ENCODE peak calls at places on chromosome 15, in six cellular contexts. H is psoas muscle; K is right atrium auricular region; T is mucosa of descending colon; S is lower lobe of right lung; B is CD4-positive, CD25-positive, alpha-beta regulatory T cell. V is an unnamed sample.
A peak's percentile ranks its signal among the peaks of the same experiment; 100 is the strongest.

GRCh38 chr15:85399627-85400026 is 19.2 kb downstream of the AKAP13 start:
- DNase-seq in H (no peak), K (no peak), T (no peak), S (no peak), B (no peak), V (no peak)

GRCh38 chr15:29712149-29712885 is 110.0 kb downstream of the TJP1 start:
- DNase-seq in H (no peak), K (no peak), T (no peak), S (no peak), B (no peak), V (no peak)

GRCh38 chr15:39498642-39499041 is 82.2 kb upstream of the THBS1 start:
- DNase-seq in H (no peak), K (no peak), T (no peak), S (no peak), B (no peak), V (no peak)

GRCh38 chr15:70471517-70471916 is 291.8 kb downstream of the UACA start:
- DNase-seq in H (no peak), K (no peak), T (no peak), S (no peak), B (no peak), V (no peak)

GRCh38 chr15:47116698-47117097 is 600.6 kb upstream of the SEMA6D start:
- DNase-seq in H (no peak), K (no peak), T (no peak), S (no peak), B (no peak), V (no peak)

GRCh38 chr15:95499397-95499796 is 831.1 kb upstream of the NR2F2 start:
- DNase-seq in H (no peak), K (no peak), T (no peak), S (no peak), B (no peak), V (no peak)

GRCh38 chr15:25784876-25785642 is 78.1 kb downstream of the ATP10A start:
- DNase-seq in H (no peak), K (peak; percentile 74), T (no peak), S (no peak), B (no peak), V (no peak)

GRCh38 chr15:48365575-48365974 is 34.3 kb downstream of the DUT start:
- DNase-seq in H (no peak), K (no peak), T (no peak), S (no peak), B (no peak), V (no peak)

GRCh38 chr15:80180986-80181385 is 28.2 kb downstream of the FAH start:
- DNase-seq in H (no peak), K (no peak), T (no peak), S (no peak), B (no peak), V (no peak)

GRCh38 chr15:70720228-70721016 is 42.9 kb downstream of the UACA start:
- DNase-seq in H (no peak), K (no peak), T (no peak), S (no peak), B (no peak), V (no peak)

GRCh38 chr15:70091649-70092461 is 5.9 kb downstream of the TLE3 start:
- DNase-seq in H (no peak), K (no peak), T (no peak), S (no peak), B (no peak), V (peak; percentile 29)

GRCh38 chr15:87604857-87605446 is 651.6 kb downstream of the NTRK3 start:
- DNase-seq in H (no peak), K (no peak), T (no peak), S (no peak), B (no peak), V (no peak)

GRCh38 chr15:70316059-70316600 is 218.4 kb upstream of the TLE3 start:
- DNase-seq in H (no peak), K (peak; percentile 48), T (no peak), S (no peak), B (no peak), V (no peak)

GRCh38 chr15:36814708-36815107 is 235.3 kb downstream of the CDIN1 start:
- DNase-seq in H (no peak), K (no peak), T (no peak), S (no peak), B (no peak), V (no peak)

GRCh38 chr15:95018888-95019545 is 787.7 kb downstream of the MCTP2 start:
- DNase-seq in H (no peak), K (no peak), T (no peak), S (no peak), B (no peak), V (no peak)

GRCh38 chr15:60844431-60845174 is 365.7 kb upstream of the ICE2 start:
- DNase-seq in H (no peak), K (no peak), T (no peak), S (no peak), B (peak; percentile 88), V (no peak)

GRCh38 chr15:23039151-23039916 is at the start of gene TUBGCP5:
- DNase-seq in H (peak; percentile 99), K (peak; percentile 98), T (peak; percentile 99), S (peak; percentile 98), B (peak; percentile 97), V (peak; percentile 97)

GRCh38 chr15:81388431-81388760 is 14.4 kb upstream of the TMC3 start:
- DNase-seq in H (no peak), K (no peak), T (no peak), S (no peak), B (no peak), V (no peak)

GRCh38 chr15:26069204-26069603 is 206.1 kb upstream of the ATP10A start:
- DNase-seq in H (no peak), K (no peak), T (no peak), S (no peak), B (no peak), V (no peak)

GRCh38 chr15:31274496-31275330 is 51.9 kb upstream of the KLF13 start:
- DNase-seq in H (peak; percentile 41), K (peak; percentile 52), T (no peak), S (no peak), B (no peak), V (no peak)

GRCh38 chr15:101348643-101349496 is 53.8 kb upstream of the SNRPA1 start:
- DNase-seq in H (no peak), K (no peak), T (no peak), S (peak; percentile 62), B (no peak), V (no peak)

GRCh38 chr15:93974804-93975481 is 256.4 kb upstream of the MCTP2 start:
- DNase-seq in H (no peak), K (no peak), T (no peak), S (no peak), B (no peak), V (no peak)

GRCh38 chr15:62791694-62792093 is 250.9 kb upstream of the TPM1 start:
- DNase-seq in H (no peak), K (no peak), T (no peak), S (no peak), B (no peak), V (no peak)

GRCh38 chr15:69032006-69032405 is 17.5 kb downstream of the NOX5 start:
- DNase-seq in H (no peak), K (no peak), T (no peak), S (no peak), B (no peak), V (no peak)
- H3K4me1 ChIP-seq in H (no peaks in the 10 kb centered on the region), K (peaks cover 6% of the 10 kb centered on the region), T (no peaks in the 10 kb centered on the region), S (peaks cover 9% of the 10 kb centered on the region), B (no peaks in the 10 kb centered on the region), V (no peaks in the 10 kb centered on the region)

DNA sequence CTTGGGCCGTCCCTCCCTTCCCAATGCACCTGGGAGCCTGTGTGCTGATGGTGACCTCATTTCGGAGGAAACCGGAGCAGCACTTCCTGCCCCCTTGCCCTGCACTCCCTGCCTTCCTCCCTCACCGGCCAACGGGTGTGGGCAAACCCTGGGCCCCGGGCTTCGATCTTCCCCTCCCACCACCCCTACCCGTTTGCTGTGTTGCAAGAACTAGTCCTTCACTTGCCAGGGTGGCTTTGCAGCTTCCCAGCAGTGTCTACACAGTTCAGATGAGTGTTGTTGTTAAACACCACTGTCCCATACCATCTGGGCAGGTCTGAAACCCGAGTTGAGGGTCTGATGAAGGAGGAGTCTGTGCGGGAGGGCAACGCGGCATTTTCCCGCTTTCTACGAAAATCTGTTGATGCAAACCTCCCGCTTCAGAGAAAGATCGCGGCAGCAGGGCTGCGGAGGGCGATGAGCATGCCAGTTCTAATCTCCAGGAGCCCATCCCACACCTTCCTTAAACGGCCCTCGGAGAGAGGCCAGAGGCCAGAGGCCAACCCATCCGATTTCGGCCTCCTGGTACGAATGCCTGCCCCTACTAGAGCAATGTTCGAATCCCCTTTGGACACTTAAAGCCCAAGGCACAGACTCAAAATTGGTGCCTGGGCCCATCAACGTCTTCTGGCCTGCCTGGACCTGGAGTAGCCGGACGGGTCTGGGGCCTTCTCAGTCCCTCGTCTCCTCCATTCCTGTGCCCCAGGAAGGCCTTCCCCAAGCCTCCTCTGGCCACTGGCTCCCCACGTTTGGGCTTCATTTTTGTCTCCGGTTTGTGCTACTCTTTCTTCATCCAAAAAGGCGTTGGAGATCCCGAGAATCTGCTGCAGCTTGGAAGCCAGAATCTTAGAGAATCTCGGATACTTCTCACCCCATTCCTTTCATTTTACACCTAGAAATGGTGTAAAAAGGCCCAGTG is 35.8 kb upstream of the POLG start:
- DNase-seq in H (no peak), K (no peak), T (no peak), S (no peak), B (no peak), V (no peak)
- H3K4me3 ChIP-seq in H (peak overlapping the region; percentile 44), K (no peak overlapping the region), T (no peak overlapping the region), S (peak overlapping the region; percentile 30), B (no peak overlapping the region), V (no peak overlapping the region)

DNA sequence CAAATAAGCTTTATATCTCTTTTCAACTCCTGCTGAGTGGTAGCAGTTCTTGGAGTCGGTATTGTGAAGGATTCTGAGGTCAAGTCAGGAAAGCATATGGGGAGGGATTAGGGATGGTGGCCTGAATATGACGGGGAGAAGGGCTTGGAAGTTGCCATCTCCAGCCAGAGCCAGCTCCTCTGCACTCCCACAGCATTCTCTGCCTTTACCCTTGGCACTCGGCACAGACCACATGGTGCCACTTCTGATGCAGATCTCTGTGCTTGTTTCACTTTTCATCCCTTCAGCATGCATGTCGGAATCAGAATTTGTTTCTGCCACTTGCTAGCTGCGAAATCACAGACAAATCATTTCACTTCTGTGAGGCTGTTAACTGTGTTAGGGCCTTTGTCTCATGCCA is 52.5 kb downstream of the RAB11A start:
- DNase-seq in H (no peak), K (no peak), T (no peak), S (no peak), B (no peak), V (no peak)
- H3K4me1 ChIP-seq in H (no peaks in the 10 kb centered on the region), K (peaks cover 7% of the 10 kb centered on the region), T (peaks cover under 1% of the 10 kb centered on the region), S (peaks cover 4% of the 10 kb centered on the region), B (no peaks in the 10 kb centered on the region), V (no peaks in the 10 kb centered on the region)

GRCh38 chr15:75713338-75713895 is 769 bp upstream of the CSPG4 start:
- DNase-seq in H (peak; percentile 70), K (no peak), T (no peak), S (no peak), B (no peak), V (no peak)
- H3K4me3 ChIP-seq in H (peak overlapping the region; percentile 83), K (no peak overlapping the region), T (no peak overlapping the region), S (peak overlapping the region; percentile 53), B (no peak overlapping the region), V (no peak overlapping the region)

DNA sequence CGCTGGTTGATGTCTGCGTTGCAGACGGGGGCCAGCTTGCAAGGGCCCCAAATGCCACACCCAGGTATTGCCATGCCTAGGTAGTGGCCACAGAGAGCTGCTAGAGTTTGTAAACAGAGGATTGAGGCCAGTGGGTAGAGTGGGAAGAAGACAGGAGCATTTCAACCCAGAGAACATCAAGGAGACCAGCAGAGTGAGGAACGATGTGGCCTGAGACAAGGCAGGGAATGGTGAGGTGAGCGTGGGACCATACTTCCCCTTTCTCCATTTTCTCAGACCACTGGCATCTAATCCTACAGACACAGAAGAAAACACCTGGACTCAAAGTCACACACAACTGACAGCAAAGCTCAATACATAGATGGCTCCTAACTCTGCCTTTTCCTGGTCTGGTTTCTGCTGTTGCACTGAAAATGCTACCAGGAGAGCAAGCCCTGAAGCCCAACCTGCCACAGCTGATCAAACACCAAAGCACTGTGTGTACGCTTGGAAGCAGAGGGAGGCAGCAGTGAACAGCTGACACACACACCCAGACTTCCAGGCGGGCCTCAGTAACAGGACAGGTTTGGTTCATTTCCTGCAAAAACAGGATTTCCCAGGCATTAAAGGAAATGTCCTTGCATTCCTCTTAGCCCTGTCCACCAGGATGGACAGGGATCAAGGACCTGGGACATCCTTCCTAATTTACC is 1.6 kb downstream of the FAM174B start:
- DNase-seq in H (no peak), K (no peak), T (no peak), S (no peak), B (no peak), V (no peak)
- H3K4me1 ChIP-seq in H (no peaks in the 10 kb centered on the region), K (peaks cover 26% of the 10 kb centered on the region), T (peaks cover 17% of the 10 kb centered on the region), S (peaks cover 14% of the 10 kb centered on the region), B (no peaks in the 10 kb centered on the region), V (no peaks in the 10 kb centered on the region)